ENCODE peak calls at places on chromosomes 13 and 19, in four cellular contexts. One of them, this sample, is unnamed.
A peak's percentile ranks its signal among the peaks of the same experiment; 100 is the strongest.

GRCh38 chr13:108033800-108034707 is 181.3 kb downstream of the LIG4 start:
- DNase-seq in heart right ventricle: no peak
- DNase-seq in endothelial cell of umbilical vein: no peak
- DNase-seq in BE2C: no peak
- DNase-seq in this sample: peak; percentile 28

GRCh38 chr19:1394252-1395193 is 6.8 kb downstream of the GAMT start:
- DNase-seq in heart right ventricle: no peak
- DNase-seq in endothelial cell of umbilical vein: no peak
- DNase-seq in BE2C: no peak
- DNase-seq in this sample: peak; percentile 46

GRCh38 chr13:111900390-111901180 is 166.4 kb upstream of the SOX1 start:
- DNase-seq in heart right ventricle: no peak
- DNase-seq in endothelial cell of umbilical vein: no peak
- DNase-seq in BE2C: no peak
- DNase-seq in this sample: no peak

GRCh38 chr13:27619711-27620376 is 485 bp downstream of the LNX2 start:
- DNase-seq in heart right ventricle: peak; percentile 37
- DNase-seq in endothelial cell of umbilical vein: peak; percentile 56
- DNase-seq in BE2C: peak; percentile 54
- DNase-seq in this sample: no peak

GRCh38 chr13:102983496-102983895 is 82.7 kb downstream of the SLC10A2 start:
- DNase-seq in heart right ventricle: no peak
- DNase-seq in endothelial cell of umbilical vein: no peak
- DNase-seq in BE2C: no peak
- DNase-seq in this sample: no peak

GRCh38 chr19:4567584-4568071 is 8.1 kb upstream of the SEMA6B start:
- DNase-seq in heart right ventricle: peak; percentile 80
- DNase-seq in endothelial cell of umbilical vein: peak; percentile 91
- DNase-seq in BE2C: peak; percentile 78
- DNase-seq in this sample: peak; percentile 56

GRCh38 chr19:38850976-38851621 is 1.3 kb upstream of the HNRNPL start:
- DNase-seq in heart right ventricle: peak; percentile 48
- DNase-seq in endothelial cell of umbilical vein: peak; percentile 19
- DNase-seq in BE2C: no peak
- DNase-seq in this sample: no peak

GRCh38 chr13:48412881-48413351 is at the start of gene LPAR6:
- DNase-seq in heart right ventricle: peak; percentile 54
- DNase-seq in endothelial cell of umbilical vein: peak; percentile 88
- DNase-seq in BE2C: no peak
- DNase-seq in this sample: peak; percentile 69

GRCh38 chr13:70128098-70128497 is 19.8 kb upstream of the KLHL1 start:
- DNase-seq in heart right ventricle: no peak
- DNase-seq in endothelial cell of umbilical vein: no peak
- DNase-seq in BE2C: no peak
- DNase-seq in this sample: no peak

GRCh38 chr13:114009590-114010400 is 35.9 kb upstream of the C13orf46 start:
- DNase-seq in heart right ventricle: no peak
- DNase-seq in endothelial cell of umbilical vein: no peak
- DNase-seq in BE2C: no peak
- DNase-seq in this sample: no peak

GRCh38 chr19:33329727-33330126 is 27.4 kb upstream of the CEBPA start:
- DNase-seq in heart right ventricle: no peak
- DNase-seq in endothelial cell of umbilical vein: no peak
- DNase-seq in BE2C: no peak
- DNase-seq in this sample: no peak

GRCh38 chr19:10818306-10819123 is 17.5 kb downstream of the TMED1 start:
- DNase-seq in heart right ventricle: no peak
- DNase-seq in endothelial cell of umbilical vein: no peak
- DNase-seq in BE2C: no peak
- DNase-seq in this sample: no peak

GRCh38 chr13:99614465-99614885 is 113.2 kb downstream of the TM9SF2 start:
- DNase-seq in heart right ventricle: no peak
- DNase-seq in endothelial cell of umbilical vein: peak; percentile 45
- DNase-seq in BE2C: peak; percentile 32
- DNase-seq in this sample: peak; percentile 91
- TF ChIP-seq CTCF in heart right ventricle: peak; percentile 32
- TF ChIP-seq CTCF in endothelial cell of umbilical vein: no peak
- TF ChIP-seq CTCF in BE2C: peak; percentile 55
- TF ChIP-seq CTCF in this sample: no peak

DNA sequence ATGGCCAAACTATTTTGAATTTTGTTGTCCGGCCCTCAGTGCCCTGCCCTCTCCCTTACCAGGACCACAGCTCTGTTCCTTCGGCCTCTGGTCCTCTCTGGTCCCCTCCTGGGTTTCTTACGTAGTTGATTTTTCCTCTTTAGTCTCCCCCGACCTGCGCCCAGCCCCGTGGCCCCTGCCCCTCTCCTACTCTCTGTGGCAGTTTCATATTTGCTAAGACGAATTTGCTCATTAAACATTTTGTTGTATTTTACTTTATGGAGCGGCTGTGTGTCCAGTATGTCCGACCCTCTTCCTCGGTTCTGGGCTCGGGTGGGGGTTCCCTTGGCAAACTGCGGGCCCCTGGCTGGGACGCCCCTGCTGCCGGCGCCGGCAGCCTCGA is 576 bp upstream of the EPN1 start:
- DNase-seq in heart right ventricle: no peak
- DNase-seq in endothelial cell of umbilical vein: no peak
- DNase-seq in BE2C: no peak
- DNase-seq in this sample: no peak
- H3K4me3 ChIP-seq in heart right ventricle: peak overlapping the region; percentile 72
- H3K4me3 ChIP-seq in endothelial cell of umbilical vein: no peak overlapping the region
- H3K4me3 ChIP-seq in BE2C: peak overlapping the region; percentile 95
- H3K4me3 ChIP-seq in this sample: peak overlapping the region; percentile 91

GRCh38 chr19:58572818-58573657 is at the start of gene MZF1:
- DNase-seq in heart right ventricle: peak; percentile 100
- DNase-seq in endothelial cell of umbilical vein: peak; percentile 100
- DNase-seq in BE2C: peak; percentile 100
- DNase-seq in this sample: peak; percentile 100
- TF ChIP-seq CTCF in heart right ventricle: no peak
- TF ChIP-seq CTCF in endothelial cell of umbilical vein: peak; percentile 6
- TF ChIP-seq CTCF in BE2C: peak; percentile 5
- TF ChIP-seq CTCF in this sample: peak; percentile 18

GRCh38 chr19:19488041-19488874 is 27.1 kb downstream of the TSSK6 start:
- DNase-seq in heart right ventricle: peak; percentile 45
- DNase-seq in endothelial cell of umbilical vein: peak; percentile 47
- DNase-seq in BE2C: peak; percentile 43
- DNase-seq in this sample: no peak

GRCh38 chr19:19490247-19490968 is 24.9 kb downstream of the TSSK6 start:
- DNase-seq in heart right ventricle: peak; percentile 85
- DNase-seq in endothelial cell of umbilical vein: peak; percentile 88
- DNase-seq in BE2C: peak; percentile 85
- DNase-seq in this sample: peak; percentile 83

GRCh38 chr19:19489804-19490204 is 25.5 kb downstream of the TSSK6 start:
- DNase-seq in heart right ventricle: no peak
- DNase-seq in endothelial cell of umbilical vein: peak; percentile 7
- DNase-seq in BE2C: no peak
- DNase-seq in this sample: no peak

GRCh38 chr19:19487077-19488040 is 28.0 kb downstream of the TSSK6 start:
- DNase-seq in heart right ventricle: no peak
- DNase-seq in endothelial cell of umbilical vein: no peak
- DNase-seq in BE2C: no peak
- DNase-seq in this sample: no peak

DNA sequence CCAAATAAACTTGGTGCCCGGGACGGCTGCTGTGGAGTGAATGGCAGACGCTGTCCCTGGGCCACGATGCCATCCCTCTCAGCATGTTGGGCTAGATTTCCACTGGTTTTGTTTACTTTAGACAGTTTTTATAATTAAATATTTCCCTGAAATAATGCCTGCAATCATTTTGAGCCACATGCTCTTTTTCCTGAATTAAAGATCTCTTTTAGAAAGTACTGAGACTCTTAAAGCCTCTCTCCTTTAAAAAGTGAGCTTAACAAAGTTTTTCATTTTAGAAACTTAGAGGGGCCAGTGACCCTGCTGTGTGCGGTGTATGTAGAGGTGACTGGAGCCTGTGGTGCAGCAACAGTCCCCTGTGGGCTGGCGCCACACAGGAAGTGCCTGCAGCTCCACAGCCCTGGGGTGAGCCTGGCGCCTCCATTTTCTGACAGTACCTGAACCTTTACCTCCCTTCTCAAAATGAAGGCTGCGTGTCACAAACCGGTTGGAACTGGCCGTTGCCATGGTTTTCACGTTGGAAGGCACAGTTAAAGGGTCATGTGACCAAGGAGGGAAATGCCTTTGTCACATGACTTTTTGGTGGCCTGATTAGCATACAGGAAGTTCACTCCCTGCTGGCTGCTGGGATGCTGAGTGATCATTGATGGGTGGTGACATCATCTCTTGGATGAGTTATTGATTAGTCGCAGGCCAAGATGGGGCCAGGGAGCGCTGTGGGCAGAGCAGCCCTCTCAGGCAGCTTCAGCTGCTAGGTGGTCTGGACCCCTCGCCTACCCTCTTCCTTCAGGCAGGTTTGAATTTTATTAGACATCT is 26.3 kb downstream of the TSSK6 start:
- DNase-seq in heart right ventricle: peak; percentile 87
- DNase-seq in endothelial cell of umbilical vein: peak; percentile 86
- DNase-seq in BE2C: peak; percentile 77
- DNase-seq in this sample: peak; percentile 82
- H3K4me3 ChIP-seq in heart right ventricle: peak overlapping the region; percentile 26
- H3K4me3 ChIP-seq in endothelial cell of umbilical vein: no peak overlapping the region
- H3K4me3 ChIP-seq in BE2C: peak overlapping the region; percentile 32
- H3K4me3 ChIP-seq in this sample: no peak overlapping the region

DNA sequence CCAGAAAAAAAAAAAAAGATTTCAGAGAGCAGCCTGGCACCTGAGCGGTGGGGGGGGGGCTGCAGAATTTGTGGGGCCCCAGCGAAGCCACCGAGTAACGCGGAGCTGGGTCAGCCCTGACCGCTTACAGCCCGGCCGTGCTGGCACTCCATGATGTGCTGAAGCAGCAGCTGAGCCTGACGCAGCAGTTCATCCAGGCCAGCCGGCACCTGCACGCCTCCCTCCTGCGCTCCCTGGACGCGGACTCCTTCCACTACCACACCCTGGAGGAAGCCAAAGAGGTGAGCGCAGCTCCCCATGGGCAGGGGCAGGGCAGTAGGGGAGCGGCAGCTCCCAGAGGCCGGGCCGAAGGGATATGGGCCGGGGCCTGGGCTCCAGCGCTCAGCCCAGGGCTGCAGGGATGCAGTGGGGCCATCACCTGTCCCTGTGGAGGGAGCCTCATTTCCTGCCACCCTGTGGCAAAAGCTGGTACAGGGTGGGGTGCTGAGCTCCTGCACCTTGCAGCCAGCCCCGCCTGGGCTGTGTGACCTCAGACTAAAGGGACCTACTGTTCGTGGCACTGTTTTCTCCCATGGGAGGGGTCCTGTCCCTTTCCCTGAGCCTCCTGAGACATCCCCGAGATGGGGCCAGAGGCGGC is 18.3 kb downstream of the C19orf44 start:
- DNase-seq in heart right ventricle: no peak
- DNase-seq in endothelial cell of umbilical vein: no peak
- DNase-seq in BE2C: no peak
- DNase-seq in this sample: no peak
- TF ChIP-seq CTCF in heart right ventricle: no peak
- TF ChIP-seq CTCF in endothelial cell of umbilical vein: no peak
- TF ChIP-seq CTCF in BE2C: no peak
- TF ChIP-seq CTCF in this sample: peak; percentile 9

GRCh38 chr19:41928221-41928683 is at the start of gene ERFL:
- DNase-seq in heart right ventricle: no peak
- DNase-seq in endothelial cell of umbilical vein: no peak
- DNase-seq in BE2C: no peak
- DNase-seq in this sample: no peak
- H3K4me3 ChIP-seq in heart right ventricle: peak within 1 kb of the TSS; percentile 53
- H3K4me3 ChIP-seq in endothelial cell of umbilical vein: peak within 1 kb of the TSS; percentile 15
- H3K4me3 ChIP-seq in BE2C: no peak within 1 kb of the TSS
- H3K4me3 ChIP-seq in this sample: peak within 1 kb of the TSS; percentile 18

GRCh38 chr19:3075605-3076431 is 13.5 kb upstream of the TLE5 start:
- DNase-seq in heart right ventricle: no peak
- DNase-seq in endothelial cell of umbilical vein: peak; percentile 49
- DNase-seq in BE2C: peak; percentile 73
- DNase-seq in this sample: peak; percentile 40

GRCh38 chr19:3079578-3079977 is 14.6 kb upstream of the GNA11 start:
- DNase-seq in heart right ventricle: no peak
- DNase-seq in endothelial cell of umbilical vein: no peak
- DNase-seq in BE2C: no peak
- DNase-seq in this sample: no peak

GRCh38 chr19:3073159-3073563 is 10.9 kb upstream of the TLE5 start:
- DNase-seq in heart right ventricle: no peak
- DNase-seq in endothelial cell of umbilical vein: peak; percentile 48
- DNase-seq in BE2C: peak; percentile 66
- DNase-seq in this sample: peak; percentile 40

GRCh38 chr19:3071764-3072163 is 9.5 kb upstream of the TLE5 start:
- DNase-seq in heart right ventricle: no peak
- DNase-seq in endothelial cell of umbilical vein: no peak
- DNase-seq in BE2C: no peak
- DNase-seq in this sample: no peak

GRCh38 chr19:3073931-3074595 is 11.8 kb upstream of the TLE5 start:
- DNase-seq in heart right ventricle: no peak
- DNase-seq in endothelial cell of umbilical vein: no peak
- DNase-seq in BE2C: no peak
- DNase-seq in this sample: peak; percentile 37
- TF ChIP-seq CTCF in heart right ventricle: no peak
- TF ChIP-seq CTCF in endothelial cell of umbilical vein: no peak
- TF ChIP-seq CTCF in BE2C: no peak
- TF ChIP-seq CTCF in this sample: peak; percentile 11

GRCh38 chr19:6076675-6077463 is 33.4 kb downstream of the RFX2 start:
- DNase-seq in heart right ventricle: no peak
- DNase-seq in endothelial cell of umbilical vein: no peak
- DNase-seq in BE2C: no peak
- DNase-seq in this sample: peak; percentile 82
- H3K4me3 ChIP-seq in heart right ventricle: no peak overlapping the region
- H3K4me3 ChIP-seq in endothelial cell of umbilical vein: no peak overlapping the region
- H3K4me3 ChIP-seq in BE2C: no peak overlapping the region
- H3K4me3 ChIP-seq in this sample: no peak overlapping the region

GRCh38 chr13:81171065-81171647 is 830.2 kb upstream of the SPRY2 start:
- DNase-seq in heart right ventricle: no peak
- DNase-seq in endothelial cell of umbilical vein: peak; percentile 32
- DNase-seq in BE2C: no peak
- DNase-seq in this sample: peak; percentile 28
- TF ChIP-seq CTCF in heart right ventricle: peak; percentile 51
- TF ChIP-seq CTCF in endothelial cell of umbilical vein: peak; percentile 15
- TF ChIP-seq CTCF in BE2C: peak; percentile 52
- TF ChIP-seq CTCF in this sample: peak; percentile 47

This sample was measured in epithelial cell of esophagus.